ENCODE peak calls at places on chromosome 20, in seven cellular contexts. E, U, Q, K, F, T and Y are unnamed samples.

GRCh38 chr20:4318891-4319290 is 303.5 kb upstream of the RNF24 start:
- DNase-seq in E (no peak), Q (no peak), F (no peak), T (no peak), K (no peak), U (no peak), Y (no peak)

GRCh38 chr20:49586967-49587587 is 19.1 kb upstream of the PTGIS start:
- DNase-seq in E (no peak), Q (no peak), K (no peak), F (peak; percentile 91), T (no peak), U (peak; percentile 81), Y (no peak)

GRCh38 chr20:24873015-24873620 is 76.0 kb upstream of the CST7 start:
- DNase-seq in T (peak; percentile 48), K (no peak), U (no peak), F (no peak), E (no peak), Q (no peak), Y (no peak)

GRCh38 chr20:34559311-34560140 is 1.0 kb downstream of the MAP1LC3A start:
- DNase-seq in U (peak; percentile 41), K (no peak), E (peak; percentile 70), Q (peak; percentile 62), F (no peak), T (no peak), Y (no peak)

GRCh38 chr20:6058684-6059295 is 4.9 kb upstream of the LRRN4 start:
- DNase-seq in E (no peak), K (no peak), F (no peak), U (no peak), Q (no peak), T (peak; percentile 78), Y (no peak)

GRCh38 chr20:34922654-34923381 is 32.8 kb downstream of the GSS start:
- DNase-seq in K (no peak), E (peak; percentile 79), U (no peak), Q (peak; percentile 68), F (no peak), T (no peak), Y (no peak)

GRCh38 chr20:63782051-63782471 is 42.5 kb downstream of the SLC2A4RG start:
- DNase-seq in Q (no peak), K (peak; percentile 80), U (no peak), T (no peak), F (no peak), E (no peak), Y (no peak)

GRCh38 chr20:17828598-17829144 is 128.9 kb downstream of the BANF2 start:
- DNase-seq in Q (no peak), K (no peak), U (no peak), T (no peak), F (no peak), E (no peak), Y (no peak)

GRCh38 chr20:37378785-37379598 is 33.1 kb downstream of the SRC start:
- DNase-seq in T (peak; percentile 61), K (no peak), U (no peak), Q (peak; percentile 62), E (no peak), F (no peak), Y (no peak)

GRCh38 chr20:37524221-37524700 is 3.2 kb downstream of the NNAT start:
- DNase-seq in E (peak; percentile 53), T (no peak), U (no peak), F (no peak), K (no peak), Q (peak; percentile 25), Y (no peak)

GRCh38 chr20:2917266-2917665 is 44.0 kb downstream of the PTPRA start:
- DNase-seq in Q (no peak), K (no peak), E (no peak), U (no peak), T (no peak), F (no peak), Y (no peak)

GRCh38 chr20:10218536-10219451 is at the start of gene SNAP25:
- DNase-seq in E (peak; percentile 92), Q (no peak), K (peak; percentile 61), T (no peak), U (peak; percentile 75), F (no peak), Y (peak; percentile 30)

GRCh38 chr20:39491711-39492110 is 529.6 kb downstream of the DHX35 start:
- DNase-seq in T (no peak), F (no peak), Q (no peak), K (no peak), U (no peak), E (no peak), Y (no peak)

GRCh38 chr20:48679603-48680002 is 148.2 kb downstream of the PREX1 start:
- DNase-seq in U (no peak), K (no peak), Q (no peak), F (no peak), T (no peak), E (no peak), Y (no peak)

GRCh38 chr20:25061103-25061799 is 3.3 kb upstream of the ACSS1 start:
- DNase-seq in K (no peak), T (peak; percentile 27), U (no peak), E (no peak), Q (no peak), F (no peak), Y (no peak)

GRCh38 chr20:15336011-15336410 is 998.6 kb upstream of the FLRT3 start:
- DNase-seq in U (no peak), Q (no peak), E (no peak), F (no peak), T (no peak), K (no peak), Y (no peak)

GRCh38 chr20:39103305-39103704 is 141.2 kb downstream of the DHX35 start:
- DNase-seq in K (no peak), F (no peak), T (no peak), E (no peak), Q (no peak), U (no peak), Y (no peak)

DNA sequence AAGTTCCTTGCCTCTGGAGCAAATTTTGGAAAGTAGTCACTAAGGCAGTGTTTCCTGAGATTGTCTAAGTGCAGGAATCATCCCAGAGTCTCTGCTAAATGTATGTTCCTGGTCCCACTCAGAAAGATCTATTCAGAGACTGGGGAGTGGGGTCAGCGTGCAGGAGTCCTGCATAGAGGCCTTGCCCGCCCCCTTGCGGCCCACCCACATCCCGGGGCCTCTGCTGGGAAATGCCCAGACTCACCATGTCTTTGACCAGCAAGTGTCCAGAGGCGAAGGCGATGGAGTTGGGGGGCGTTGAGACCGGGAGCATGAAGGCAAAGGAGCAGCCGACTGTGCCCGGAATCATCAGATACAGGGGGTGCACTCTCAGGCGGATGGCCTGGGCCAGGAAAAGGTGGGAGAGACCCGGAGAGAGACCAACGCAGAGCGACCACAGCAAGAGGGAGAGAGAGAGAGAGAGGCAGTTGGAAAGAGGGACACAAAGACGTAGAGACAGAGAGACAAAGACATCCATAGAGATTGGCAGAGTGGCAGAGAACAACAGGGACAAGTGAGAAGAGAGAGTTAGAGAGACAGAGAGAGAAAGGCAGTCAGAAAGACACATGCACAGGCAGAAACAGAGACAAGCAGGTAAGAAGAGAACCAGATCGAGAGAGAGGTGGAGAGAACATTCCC is 12.9 kb upstream of the OCSTAMP start:
- DNase-seq in E (no peak), K (no peak), F (no peak), T (no peak), U (no peak), Q (no peak), Y (no peak)
- TF ChIP-seq CTCF in E (no peak), K (no peak), F (no peak), T (no peak), U (no peak), Q (no peak), Y (no peak)

GRCh38 chr20:11271319-11271718 is 597.5 kb upstream of the JAG1 start:
- DNase-seq in E (no peak), F (no peak), K (no peak), U (no peak), T (no peak), Q (no peak), Y (no peak)
- TF ChIP-seq CTCF in E (no peak), F (no peak), K (no peak), U (no peak), T (no peak), Q (no peak), Y (no peak)

DNA sequence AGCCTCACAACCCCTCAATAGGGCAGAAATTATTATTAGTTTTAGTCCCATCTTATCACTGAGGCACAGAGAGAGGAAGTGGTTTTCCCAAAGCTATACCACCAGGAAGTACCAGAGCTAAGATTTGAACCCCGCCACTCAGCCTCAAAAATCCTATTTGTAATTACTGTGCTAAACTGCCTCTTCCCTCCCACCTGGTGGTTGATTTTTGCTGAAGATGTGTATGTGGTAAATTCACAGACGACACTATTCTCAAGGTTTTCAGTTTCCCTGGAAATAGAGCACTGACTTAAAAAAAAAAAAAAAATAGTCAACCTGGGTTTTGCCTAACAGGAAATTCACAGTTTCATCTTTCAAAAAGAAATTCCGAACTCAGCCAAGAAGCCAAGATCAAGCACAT is 57.9 kb downstream of the TSHZ2 start:
- DNase-seq in Q (no peak), E (no peak), T (no peak), F (no peak), U (no peak), K (no peak), Y (no peak)
- TF ChIP-seq CTCF in Q (no peak), E (no peak), T (no peak), F (no peak), U (no peak), K (no peak), Y (no peak)

GRCh38 chr20:62496525-62497218 is 20.9 kb upstream of the GATA5 start:
- DNase-seq in F (no peak), Q (no peak), K (peak; percentile 44), E (no peak), T (no peak), U (no peak), Y (peak; percentile 77)
- TF ChIP-seq CTCF in F (peak; percentile 46), Q (peak; percentile 52), K (peak; percentile 71), E (peak; percentile 59), T (peak; percentile 68), U (peak; percentile 45), Y (peak; percentile 45)

GRCh38 chr20:20437314-20437713 is 69.4 kb downstream of the INSM1 start:
- DNase-seq in U (no peak), E (no peak), F (no peak), K (no peak), T (no peak), Q (no peak), Y (no peak)

GRCh38 chr20:20436689-20437088 is 68.8 kb downstream of the INSM1 start:
- DNase-seq in F (no peak), E (no peak), K (no peak), U (no peak), Q (no peak), T (no peak), Y (no peak)

GRCh38 chr20:20439602-20440001 is 71.7 kb downstream of the INSM1 start:
- DNase-seq in Q (no peak), E (no peak), F (no peak), K (no peak), T (no peak), U (no peak), Y (no peak)

GRCh38 chr20:20432618-20433286 is 64.8 kb downstream of the INSM1 start:
- DNase-seq in T (no peak), E (no peak), K (no peak), Q (no peak), U (no peak), F (no peak), Y (no peak)

DNA sequence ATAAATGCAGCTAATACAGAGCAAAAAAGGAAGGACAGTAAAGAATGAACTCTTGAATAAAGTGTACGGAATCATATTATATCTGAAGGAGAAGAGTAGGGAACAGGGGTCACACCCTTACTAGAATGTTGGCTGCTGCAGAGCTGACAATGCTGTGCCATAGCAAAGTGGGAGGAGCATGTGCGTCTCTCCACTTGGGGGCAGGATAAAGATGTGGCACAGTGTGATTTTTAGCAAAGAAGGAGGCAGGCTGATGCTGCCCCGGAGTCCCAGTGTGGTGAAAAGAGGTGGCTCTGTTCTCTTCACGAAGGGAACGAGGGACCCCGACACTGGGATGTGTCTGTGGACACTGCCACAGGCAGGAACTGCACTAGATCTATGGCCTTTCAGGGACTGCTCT is 67.5 kb downstream of the INSM1 start:
- DNase-seq in K (peak; percentile 8), U (no peak), E (no peak), T (no peak), F (no peak), Q (no peak), Y (no peak)
- TF ChIP-seq CTCF in K (no peak), U (no peak), E (no peak), T (no peak), F (no peak), Q (no peak), Y (no peak)